ENCODE peak calls at places on chromosomes 12 and 14, in nine cellular contexts. J is hepatocyte; I is Panc1; U is right lobe of liver; D is T-helper 9 cell; C is endothelial cell; Z is stimulated activated CD4-positive, alpha-beta T cell treated with anti-CD3 and anti-CD28 coated beads, Interleukin-4, amount 100 ng/mL, for 4 hours; X is iris pigment epithelial cell; W is brain microvascular endothelial cell. R is an unnamed sample.

GRCh38 chr12:11182529-11182928 is 4.2 kb downstream of the TAS2R42 start:
- DNase-seq in D (no peak), X (no peak), I (no peak), W (no peak), U (no peak), Z (no peak), J (no peak), C (no peak), R (no peak)

GRCh38 chr12:53174881-53175491 is 5.5 kb upstream of the ZNF740 start:
- DNase-seq in C (no peak), D (no peak), U (peak; percentile 93), I (no peak), Z (no peak), X (peak; percentile 59), W (no peak), J (peak; percentile 60), R (no peak)

GRCh38 chr12:51217133-51217967 is 512 bp downstream of the POU6F1 start:
- DNase-seq in Z (peak; percentile 32), C (peak; percentile 45), U (peak; percentile 72), D (peak; percentile 38), W (peak; percentile 4), J (peak; percentile 78), X (no peak), I (no peak), R (peak; percentile 62)

GRCh38 chr14:68939893-68940613 is 39.0 kb downstream of the ACTN1 start:
- DNase-seq in D (no peak), J (peak; percentile 80), Z (no peak), W (peak; percentile 99), U (peak; percentile 84), X (peak; percentile 98), I (peak; percentile 83), C (no peak), R (peak; percentile 80)

GRCh38 chr14:95692109-95692508 is 5.9 kb downstream of the TCL1B start:
- DNase-seq in C (no peak), U (no peak), X (no peak), J (no peak), I (no peak), D (no peak), W (no peak), Z (no peak), R (no peak)

GRCh38 chr12:94954029-94954685 is 49.3 kb downstream of the NDUFA12 start:
- DNase-seq in W (peak; percentile 51), U (no peak), I (no peak), Z (no peak), C (no peak), X (peak; percentile 81), D (no peak), J (peak; percentile 78), R (no peak)

GRCh38 chr14:52351561-52352491 is 37.7 kb downstream of the PTGER2 start:
- DNase-seq in J (peak; percentile 68), Z (no peak), I (no peak), X (peak; percentile 71), D (peak; percentile 17), W (no peak), C (no peak), U (no peak), R (no peak)

GRCh38 chr12:108423486-108423885 is 84.4 kb upstream of the CMKLR1 start:
- DNase-seq in I (no peak), X (no peak), W (no peak), C (no peak), Z (no peak), U (no peak), J (no peak), D (no peak), R (no peak)

GRCh38 chr12:19223018-19223417 is 93.5 kb downstream of the PLEKHA5 start:
- DNase-seq in X (peak; percentile 46), C (no peak), W (no peak), Z (no peak), D (no peak), I (no peak), U (no peak), J (no peak), R (no peak)

GRCh38 chr14:68593806-68594536 is 198.9 kb downstream of the ZFP36L1 start:
- DNase-seq in Z (no peak), W (no peak), X (peak; percentile 34), C (no peak), U (no peak), D (no peak), J (peak; percentile 58), I (no peak), R (no peak)

GRCh38 chr14:99821519-99822165 is 28.4 kb downstream of the EML1 start:
- DNase-seq in C (no peak), Z (no peak), I (no peak), W (peak; percentile 78), U (no peak), J (peak; percentile 52), D (no peak), X (peak; percentile 84), R (no peak)

GRCh38 chr12:7383157-7383556 is 60.8 kb downstream of the CD163L1 start:
- DNase-seq in U (no peak), X (no peak), D (no peak), C (no peak), J (no peak), W (no peak), I (no peak), Z (no peak), R (no peak)

GRCh38 chr12:11705010-11705409 is 55.5 kb downstream of the ETV6 start:
- DNase-seq in J (peak; percentile 34), W (peak; percentile 91), C (no peak), X (peak; percentile 97), D (no peak), I (no peak), Z (no peak), U (no peak), R (no peak)

GRCh38 chr14:55426881-55427280 is 13.5 kb downstream of the TBPL2 start:
- DNase-seq in X (no peak), U (no peak), W (no peak), D (no peak), Z (no peak), I (no peak), J (peak; percentile 19), C (no peak), R (no peak)

GRCh38 chr12:131578828-131579227 is 132.1 kb upstream of the SFSWAP start:
- DNase-seq in C (no peak), D (no peak), J (no peak), I (no peak), Z (no peak), X (no peak), U (no peak), W (no peak), R (no peak)

GRCh38 chr12:2386566-2386965 is 333.8 kb downstream of the CACNA1C start:
- DNase-seq in W (no peak), C (no peak), J (no peak), Z (no peak), I (no peak), D (no peak), X (no peak), U (no peak), R (no peak)

GRCh38 chr12:124306686-124307555 is 12.0 kb downstream of the RFLNA start:
- DNase-seq in I (no peak), X (no peak), D (no peak), C (no peak), J (no peak), Z (no peak), U (no peak), W (no peak), R (no peak)

GRCh38 chr14:44108601-44109000 is 398.5 kb downstream of the FSCB start:
- DNase-seq in U (no peak), D (no peak), J (no peak), I (no peak), W (no peak), X (no peak), Z (no peak), C (no peak), R (no peak)

GRCh38 chr14:64196668-64197411 is 97.3 kb downstream of the ESR2 start:
- DNase-seq in I (no peak), X (peak; percentile 61), Z (no peak), W (peak; percentile 57), J (peak; percentile 67), D (no peak), C (peak; percentile 38), U (peak; percentile 59), R (peak; percentile 51)

GRCh38 chr12:108622425-108622824 is 11.3 kb downstream of the SELPLG start:
- DNase-seq in I (no peak), U (no peak), W (peak; percentile 70), J (no peak), D (no peak), Z (no peak), X (peak; percentile 49), C (peak; percentile 70), R (no peak)

GRCh38 chr12:126353604-126354003 is 1288.4 kb downstream of the AACS start:
- DNase-seq in D (no peak), X (no peak), U (no peak), W (no peak), I (no peak), J (no peak), Z (no peak), C (no peak), R (no peak)

GRCh38 chr12:47079365-47079893 is at the start of gene PCED1B:
- DNase-seq in D (peak; percentile 35), Z (peak; percentile 68), C (peak; percentile 65), J (peak; percentile 83), U (peak; percentile 87), I (no peak), W (peak; percentile 67), X (peak; percentile 84), R (peak; percentile 78)

GRCh38 chr12:85188609-85189008 is 91.4 kb upstream of the ALX1 start:
- DNase-seq in C (no peak), W (no peak), Z (no peak), X (no peak), I (no peak), J (no peak), U (no peak), D (no peak), R (no peak)

GRCh38 chr14:105496831-105497591 is 6.0 kb downstream of the TEDC1 start:
- DNase-seq in Z (no peak), I (no peak), X (no peak), C (no peak), W (no peak), U (peak; percentile 59), D (no peak), J (no peak), R (no peak)

GRCh38 chr12:120438495-120439198 is 734 bp downstream of the COX6A1 start:
- DNase-seq in D (no peak), W (no peak), X (no peak), C (no peak), Z (no peak), I (no peak), U (peak; percentile 13), J (no peak), R (no peak)

GRCh38 chr12:109539508-109539907 is 33.8 kb downstream of the MMAB start:
- DNase-seq in X (peak; percentile 11), C (no peak), W (peak; percentile 40), Z (no peak), J (no peak), D (no peak), U (no peak), I (no peak), R (no peak)

GRCh38 chr12:18141583-18141982 is 51.6 kb upstream of the RERGL start:
- DNase-seq in J (no peak), Z (no peak), W (peak; percentile 59), X (peak; percentile 42), D (no peak), I (no peak), U (no peak), C (no peak), R (no peak)

GRCh38 chr12:53096089-53096741 is 1.3 kb upstream of the IGFBP6 start:
- DNase-seq in X (peak; percentile 54), D (no peak), Z (no peak), I (no peak), C (no peak), U (no peak), W (peak; percentile 10), J (no peak), R (peak; percentile 82)

GRCh38 chr12:110689601-110690430 is 901 bp upstream of the HVCN1 start:
- DNase-seq in W (no peak), J (peak; percentile 39), C (peak; percentile 36), I (no peak), X (peak; percentile 38), Z (peak; percentile 25), U (no peak), D (peak; percentile 10), R (peak; percentile 54)

GRCh38 chr14:89498836-89499235 is 81.8 kb upstream of the FOXN3 start:
- DNase-seq in C (no peak), X (peak; percentile 17), D (no peak), J (no peak), W (no peak), Z (no peak), I (no peak), U (no peak), R (no peak)

GRCh38 chr12:38163442-38163801 is 153.2 kb upstream of the ALG10B start:
- DNase-seq in Z (no peak), U (no peak), C (no peak), W (no peak), J (no peak), I (no peak), X (no peak), D (no peak), R (no peak)

R was measured in left ventricle myocardium inferior.